ENCODE peak calls at places on chromosomes 2 and 18, in ten cellular contexts. K is right atrium auricular region, T is pancreas, I is HL-60, S is astrocyte, B is PC-3, Y is adrenal gland, M is stomach, G is IMR-90, O is PC-9. F is an unnamed sample.

GRCh38 chr2:73827018-73827417 is 1.7 kb upstream of the STAMBP start:
- DNase-seq in K (no peak), T (no peak), I (peak; percentile 54), S (no peak), B (peak; percentile 71), Y (no peak), M (no peak), G (peak; percentile 51), O (no peak), F (peak; percentile 62)

GRCh38 chr18:26922313-26922712 is 56.8 kb upstream of the AQP4 start:
- DNase-seq in K (no peak), T (no peak), I (no peak), S (no peak), B (no peak), Y (no peak), M (no peak), G (no peak), O (no peak), F (no peak)

GRCh38 chr18:79339094-79339908 is 56.4 kb upstream of the NFATC1 start:
- DNase-seq in K (no peak), T (no peak), I (no peak), S (no peak), B (no peak), Y (no peak), M (no peak), G (no peak), O (no peak), F (no peak)

GRCh38 chr18:13541621-13542519 is 184.5 kb downstream of the FAM210A start:
- DNase-seq in K (peak; percentile 60), T (no peak), I (no peak), S (no peak), B (no peak), Y (peak; percentile 40), M (no peak), G (no peak), O (no peak), F (no peak)

GRCh38 chr2:17373041-17373440 is 145.2 kb downstream of the RAD51AP2 start:
- DNase-seq in K (no peak), T (no peak), I (no peak), S (peak; percentile 92), B (no peak), Y (no peak), M (no peak), G (peak; percentile 7), O (no peak), F (no peak)

GRCh38 chr2:44932564-44933392 is 8.7 kb upstream of the SIX3 start:
- DNase-seq in K (no peak), T (no peak), I (no peak), S (no peak), B (no peak), Y (no peak), M (no peak), G (no peak), O (no peak), F (no peak)

GRCh38 chr2:108564510-108564909 is 30.2 kb downstream of the LIMS1 start:
- DNase-seq in K (no peak), T (no peak), I (no peak), S (no peak), B (no peak), Y (no peak), M (no peak), G (no peak), O (no peak), F (no peak)

GRCh38 chr2:227349989-227350648 is 25.1 kb downstream of the MFF start:
- DNase-seq in K (no peak), T (no peak), I (no peak), S (no peak), B (peak; percentile 52), Y (no peak), M (no peak), G (no peak), O (no peak), F (no peak)

GRCh38 chr2:129877795-129878775 is 101.4 kb upstream of the RAB6C start:
- DNase-seq in K (peak; percentile 61), T (peak; percentile 68), I (no peak), S (peak; percentile 41), B (no peak), Y (peak; percentile 75), M (peak; percentile 25), G (peak; percentile 51), O (no peak), F (peak; percentile 9)

GRCh38 chr2:217329023-217329431 is 469.2 kb upstream of the TNP1 start:
- DNase-seq in K (no peak), T (no peak), I (no peak), S (peak; percentile 87), B (no peak), Y (no peak), M (no peak), G (peak; percentile 21), O (no peak), F (no peak)

GRCh38 chr2:229852565-229852964 is 69.2 kb downstream of the TRIP12 start:
- DNase-seq in K (peak; percentile 69), T (no peak), I (no peak), S (peak; percentile 67), B (peak; percentile 26), Y (peak; percentile 76), M (no peak), G (peak; percentile 87), O (no peak), F (peak; percentile 86)

GRCh38 chr2:75729861-75730260 is 19.1 kb upstream of the GCFC2 start:
- DNase-seq in K (no peak), T (no peak), I (no peak), S (no peak), B (peak; percentile 66), Y (no peak), M (no peak), G (no peak), O (no peak), F (peak; percentile 23)

GRCh38 chr2:241561811-241562210 is 3.3 kb downstream of the BOK start:
- DNase-seq in K (peak; percentile 68), T (peak; percentile 76), I (no peak), S (peak; percentile 66), B (peak; percentile 89), Y (peak; percentile 74), M (peak; percentile 76), G (peak; percentile 80), O (peak; percentile 98), F (no peak)

GRCh38 chr2:147588191-147588590 is 256.6 kb upstream of the ACVR2A start:
- DNase-seq in K (no peak), T (no peak), I (no peak), S (peak; percentile 90), B (peak; percentile 54), Y (no peak), M (no peak), G (peak; percentile 38), O (no peak), F (no peak)

GRCh38 chr2:45728458-45728942 is 77.0 kb downstream of the PRKCE start:
- DNase-seq in K (no peak), T (no peak), I (no peak), S (no peak), B (no peak), Y (no peak), M (no peak), G (no peak), O (no peak), F (no peak)

GRCh38 chr2:230951396-230951795 is 26.4 kb upstream of the GPR55 start:
- DNase-seq in K (no peak), T (no peak), I (no peak), S (no peak), B (no peak), Y (no peak), M (peak; percentile 0), G (no peak), O (no peak), F (peak; percentile 47)

DNA sequence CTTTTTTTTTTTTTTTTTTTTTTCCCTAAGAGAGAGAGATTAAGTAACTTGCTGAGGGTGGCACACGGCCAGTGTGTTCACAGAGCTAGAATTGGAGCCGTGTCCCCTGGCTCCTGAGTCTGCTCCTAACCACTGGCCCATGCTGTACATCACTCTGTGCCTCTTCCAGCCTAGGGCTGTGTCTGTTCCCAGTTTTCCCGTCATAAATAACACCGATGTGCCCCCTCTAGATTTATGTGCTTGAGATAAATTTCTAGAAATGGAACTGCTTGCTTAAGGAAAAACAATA is 58.4 kb downstream of the NDUFA10 start:
- DNase-seq in K (no peak), T (no peak), I (no peak), S (no peak), B (no peak), Y (no peak), M (no peak), G (no peak), O (no peak), F (peak; percentile 8)
- TF ChIP-seq CTCF in K (no peak), T (no peak), I (no peak), S (no peak), B (no peak), Y (no peak), M (no peak), G (no peak), O (no peak), F (no peak)

DNA sequence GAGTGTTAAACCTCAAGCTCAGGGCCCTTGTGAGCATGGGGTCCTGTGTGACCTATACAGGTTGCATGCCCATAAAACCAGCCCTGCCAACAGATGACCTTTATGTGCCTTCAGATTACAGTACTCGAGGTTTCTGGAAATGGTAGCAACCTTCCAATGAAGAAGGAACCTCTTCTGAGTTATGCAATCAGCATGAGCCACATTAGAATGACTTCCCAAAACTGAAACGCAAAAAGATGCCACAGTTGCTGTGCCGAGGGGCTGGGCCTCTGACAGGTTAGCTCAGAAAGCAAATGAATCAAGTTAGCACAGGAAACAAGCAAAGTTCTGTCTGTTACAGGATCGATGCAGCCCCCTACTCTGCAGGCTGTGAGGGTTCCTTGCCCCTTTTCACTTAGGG is 37.7 kb downstream of the TGFA start:
- DNase-seq in K (no peak), T (no peak), I (peak; percentile 86), S (no peak), B (no peak), Y (no peak), M (no peak), G (no peak), O (no peak), F (no peak)
- H3K27ac ChIP-seq in K (no peak overlapping the region), T (no peak overlapping the region), I (peak overlapping the region; percentile 43), S (no peak overlapping the region), B (peak overlapping the region; percentile 8), Y (no peak overlapping the region), M (no peak overlapping the region), G (no peak overlapping the region), O (no peak overlapping the region), F (no peak overlapping the region)

GRCh38 chr18:37355772-37356171 is 209.8 kb downstream of the CELF4 start:
- DNase-seq in K (no peak), T (no peak), I (no peak), S (no peak), B (no peak), Y (peak; percentile 61), M (no peak), G (no peak), O (no peak), F (no peak)
- TF ChIP-seq CTCF in K (no peak), T (no peak), I (no peak), S (no peak), B (no peak), Y (no peak), M (no peak), G (no peak), O (no peak), F (no peak)

GRCh38 chr18:67608909-67609308 is 92.4 kb upstream of the DSEL start:
- DNase-seq in K (no peak), T (no peak), I (no peak), S (peak; percentile 76), B (peak; percentile 14), Y (no peak), M (no peak), G (peak; percentile 75), O (no peak), F (no peak)
- H3K27ac ChIP-seq in K (no peak overlapping the region), T (no peak overlapping the region), I (no peak overlapping the region), S (peak overlapping the region; percentile 38), B (no peak overlapping the region), Y (no peak overlapping the region), M (no peak overlapping the region), G (no peak overlapping the region), O (no peak overlapping the region), F (no peak overlapping the region)